ENCODE peak calls at places on chromosomes 4 and X, in seven cellular contexts. S is Caco-2, R is BE2C, C is OCI-LY7, T is psoas muscle, X is IMR-90, W is heart right ventricle. E is an unnamed sample.

GRCh38 chrX:123962006-123962485 is 540 bp downstream of the STAG2 start:
- DNase-seq in W (no peak), C (peak; percentile 66), X (no peak), T (no peak), R (no peak), S (no peak), E (no peak)

GRCh38 chr4:129240816-129241215 is 144.9 kb downstream of the C4orf33 start:
- DNase-seq in C (no peak), X (no peak), S (no peak), T (no peak), R (peak; percentile 39), W (no peak), E (no peak)

GRCh38 chrX:78922754-78923153 is 22.4 kb upstream of the P2RY10 start:
- DNase-seq in S (no peak), X (no peak), C (no peak), T (no peak), R (no peak), W (no peak), E (no peak)

GRCh38 chr4:186134254-186134653 is 29.8 kb downstream of the FAM149A start:
- DNase-seq in X (no peak), S (no peak), R (no peak), C (no peak), W (no peak), T (no peak), E (peak; percentile 40)

GRCh38 chrX:650274-650673 is 19.7 kb downstream of the SHOX start:
- DNase-seq in W (no peak), X (no peak), S (no peak), T (no peak), R (no peak), C (no peak), E (no peak)

GRCh38 chrX:45669715-45670360 is 469.2 kb upstream of the DIPK2B start:
- DNase-seq in C (no peak), W (no peak), X (peak; percentile 38), S (no peak), T (no peak), R (no peak), E (no peak)

GRCh38 chr4:157312702-157313101 is 92.2 kb downstream of the GRIA2 start:
- DNase-seq in X (no peak), T (no peak), C (no peak), S (no peak), W (no peak), R (no peak), E (no peak)

GRCh38 chr4:185916683-185917082 is 104.7 kb upstream of the SORBS2 start:
- DNase-seq in R (no peak), C (no peak), X (no peak), T (no peak), W (no peak), S (no peak), E (no peak)

GRCh38 chr4:75848891-75849290 is 53.4 kb downstream of the PPEF2 start:
- DNase-seq in W (no peak), S (no peak), X (peak; percentile 47), T (no peak), R (no peak), C (no peak), E (no peak)

GRCh38 chrX:125205918-125206665 is 113.6 kb upstream of the TEX13C start:
- DNase-seq in C (no peak), X (no peak), T (no peak), S (no peak), R (no peak), W (no peak), E (no peak)

GRCh38 chrX:125203379-125203736 is 116.3 kb upstream of the TEX13C start:
- DNase-seq in R (no peak), C (no peak), T (peak; percentile 55), W (no peak), S (no peak), X (no peak), E (no peak)

GRCh38 chrX:125203737-125204578 is 115.7 kb upstream of the TEX13C start:
- DNase-seq in C (no peak), W (peak; percentile 4), T (peak; percentile 65), X (no peak), R (no peak), S (peak; percentile 31), E (no peak)

GRCh38 chrX:125202486-125203378 is 116.9 kb upstream of the TEX13C start:
- DNase-seq in C (no peak), T (no peak), R (no peak), X (no peak), S (no peak), W (no peak), E (no peak)

GRCh38 chrX:125205084-125205917 is 114.4 kb upstream of the TEX13C start:
- DNase-seq in W (peak; percentile 24), T (peak; percentile 78), S (no peak), R (peak; percentile 3), X (no peak), C (no peak), E (no peak)
- TF ChIP-seq CTCF in W (peak; percentile 18), T (peak; percentile 5), S (no peak), R (peak; percentile 3), X (no peak), C (no peak), E (no peak)

GRCh38 chr4:173448557-173448918 is 49.6 kb upstream of the SCRG1 start:
- DNase-seq in W (no peak), T (no peak), C (no peak), S (no peak), R (no peak), X (peak; percentile 33), E (no peak)
- H3K36me3 ChIP-seq in W (no peaks in the 10 kb centered on the region), T (no peaks in the 10 kb centered on the region), C (no peaks in the 10 kb centered on the region), S (no peaks in the 10 kb centered on the region), R (no peaks in the 10 kb centered on the region), X (no peaks in the 10 kb centered on the region), E (no peaks in the 10 kb centered on the region)

GRCh38 chrX:119757646-119757978 is 776 bp upstream of the SOWAHD start:
- DNase-seq in S (no peak), W (no peak), C (no peak), X (no peak), R (no peak), T (no peak), E (no peak)
- H3K4me3 ChIP-seq in S (peak overlapping the region; percentile 46), W (peak overlapping the region; percentile 56), C (peak overlapping the region; percentile 65), X (no peak overlapping the region), R (peak overlapping the region; percentile 44), T (peak overlapping the region; percentile 61), E (peak overlapping the region; percentile 64)

DNA sequence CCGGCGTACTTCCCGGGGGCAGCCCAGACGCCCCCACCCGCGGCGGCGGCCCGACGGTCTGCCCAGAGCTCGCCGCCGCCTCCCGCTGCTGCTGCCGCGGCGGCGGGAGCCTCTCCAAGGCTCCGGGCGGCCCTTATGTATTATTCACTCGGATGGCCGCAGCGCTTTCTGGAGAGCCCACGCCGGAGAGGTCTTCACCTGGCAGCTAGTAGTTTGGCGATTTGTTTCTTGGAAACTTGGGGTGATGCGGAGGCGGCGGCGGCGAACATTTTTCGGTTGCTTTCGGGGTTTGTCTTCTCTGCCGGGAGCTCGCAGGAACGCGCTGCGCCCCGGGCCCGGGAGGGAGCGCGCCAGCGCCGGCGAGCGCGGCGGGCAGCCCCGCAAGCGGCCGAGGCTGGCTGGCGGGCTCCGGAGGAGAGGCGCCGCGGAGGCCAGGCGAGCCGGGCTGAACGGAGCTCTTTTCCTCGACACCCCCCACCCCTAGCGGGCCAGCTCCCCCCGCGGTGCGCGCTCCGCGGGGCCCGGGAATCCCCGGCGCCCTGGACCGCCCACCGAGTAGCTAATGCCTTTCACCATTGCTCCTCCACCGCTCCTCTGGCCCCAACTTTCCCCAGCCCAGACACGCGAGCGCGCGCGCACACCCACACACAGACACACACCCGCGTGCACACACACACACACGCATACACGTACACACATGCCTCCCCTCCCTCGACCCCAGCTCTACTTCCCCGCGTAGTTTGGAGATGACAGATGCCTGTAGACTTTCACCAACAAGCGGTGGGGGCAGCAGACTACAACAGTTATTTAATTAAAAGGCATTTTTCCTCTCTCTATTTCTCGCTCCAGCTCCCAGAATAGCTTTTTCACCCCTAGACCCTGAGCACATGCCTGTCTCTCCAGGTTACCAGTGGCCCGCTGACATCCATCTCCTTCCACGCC is 113.4 kb downstream of the DHX15 start:
- DNase-seq in W (peak; percentile 25), R (peak; percentile 12), X (peak; percentile 43), S (peak; percentile 28), C (no peak), T (peak; percentile 67), E (peak; percentile 47)
- TF ChIP-seq CTCF in W (no peak), R (no peak), X (no peak), S (no peak), C (no peak), T (no peak), E (peak; percentile 5)

DNA sequence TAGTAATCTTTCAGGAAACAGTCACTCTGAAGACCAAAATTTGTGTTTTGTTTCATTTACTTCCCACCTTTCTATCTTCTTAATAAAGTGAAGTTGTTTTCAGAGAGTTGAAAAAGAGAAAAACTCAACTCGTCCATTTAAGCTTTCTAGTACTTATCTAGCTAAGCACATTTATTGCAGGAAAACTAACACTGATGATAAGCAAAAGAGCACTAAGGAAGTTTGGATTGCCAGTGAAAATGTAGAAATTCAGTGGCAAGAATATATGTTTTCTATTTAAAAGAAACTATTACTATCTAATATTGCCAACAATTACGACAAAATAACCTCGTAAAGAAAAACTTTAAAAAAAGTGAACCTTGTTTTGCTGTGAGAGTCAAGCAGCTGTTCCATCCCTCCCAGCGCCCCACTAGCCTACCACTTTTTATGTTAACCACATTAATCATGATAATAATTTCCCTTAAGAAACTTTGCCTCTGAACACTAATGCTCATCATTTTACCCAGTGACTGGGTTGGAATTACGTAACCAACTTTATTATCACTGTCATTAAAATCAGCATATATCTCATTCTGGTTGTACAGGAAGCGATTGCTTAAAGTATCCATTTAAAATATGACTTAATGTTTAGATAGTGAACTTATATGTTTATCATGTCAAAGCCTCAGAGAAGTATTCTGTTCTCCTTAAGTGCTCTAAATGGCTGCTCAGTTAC is 24.8 kb downstream of the SPRY1 start:
- DNase-seq in R (no peak), C (no peak), S (no peak), X (peak; percentile 74), T (no peak), W (no peak), E (no peak)
- H3K36me3 ChIP-seq in R (no peaks in the 10 kb centered on the region), C (no peaks in the 10 kb centered on the region), S (no peaks in the 10 kb centered on the region), X (no peaks in the 10 kb centered on the region), T (no peaks in the 10 kb centered on the region), W (no peaks in the 10 kb centered on the region), E (no peaks in the 10 kb centered on the region)

DNA sequence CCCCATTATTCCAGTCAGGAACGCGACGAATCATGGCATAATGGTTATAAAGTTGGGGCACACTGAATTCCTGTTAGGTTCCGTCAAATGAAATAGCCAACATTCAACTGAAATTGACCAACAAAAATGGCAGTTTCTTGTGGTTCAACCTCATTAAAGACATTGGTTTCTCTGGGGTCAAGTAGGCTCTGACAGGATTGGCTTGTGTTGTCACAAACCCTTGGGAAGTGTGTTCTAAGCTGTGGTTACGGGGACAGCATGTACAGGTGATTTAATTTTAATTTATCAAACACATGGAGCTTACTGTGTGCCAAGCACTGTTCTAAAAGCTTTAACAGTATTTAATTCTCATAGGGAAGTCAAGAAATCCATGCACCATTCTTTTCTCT is 751 bp downstream of the XK start:
- DNase-seq in X (no peak), R (no peak), T (no peak), S (no peak), C (no peak), W (no peak), E (no peak)
- H3K4me3 ChIP-seq in X (peak overlapping the region; percentile 42), R (peak overlapping the region; percentile 47), T (peak overlapping the region; percentile 67), S (peak overlapping the region; percentile 48), C (no peak overlapping the region), W (peak overlapping the region; percentile 53), E (peak overlapping the region; percentile 40)